ENCODE peak calls at places on chromosomes 2 and 18, in nine cellular contexts. L is nephron progenitor cell; B is mesenteric fat pad; U is DMS153; J is Right ventricle myocardium superior; N is endodermal cell; G is adipocyte; P is ACHN; X is stimulated activated CD4-positive, alpha-beta T cell treated with anti-CD3 and anti-CD28 coated beads, Interleukin-1b, Interleukin-23, amount 100 ng/mL, for 24 hours. S is an unnamed sample.

GRCh38 chr2:25808006-25808383 is 70.3 kb downstream of the ASXL2 start:
- DNase-seq in U (no peak), L (no peak), X (no peak), J (no peak), G (peak; percentile 23), N (no peak), P (no peak), B (no peak), S (no peak)

GRCh38 chr18:62164855-62165487 is 21.9 kb downstream of the PIGN start:
- DNase-seq in J (no peak), G (no peak), X (no peak), L (no peak), U (no peak), P (no peak), B (no peak), N (peak; percentile 56), S (no peak)

GRCh38 chr2:75099521-75099922 is 99.8 kb downstream of the TACR1 start:
- DNase-seq in G (no peak), L (no peak), J (no peak), X (no peak), U (no peak), N (no peak), P (no peak), B (no peak), S (no peak)

GRCh38 chr2:143936758-143937562 is 583.0 kb downstream of the ZEB2 start:
- DNase-seq in X (peak; percentile 12), P (peak; percentile 40), J (peak; percentile 56), N (peak; percentile 87), G (peak; percentile 73), B (no peak), L (peak; percentile 78), U (no peak), S (peak; percentile 64)

GRCh38 chr2:237882510-237883481 is 23.4 kb downstream of the RAMP1 start:
- DNase-seq in U (no peak), P (no peak), G (no peak), J (no peak), X (no peak), L (no peak), N (peak; percentile 31), B (no peak), S (no peak)

GRCh38 chr2:65605427-65606058 is 173.1 kb upstream of the SPRED2 start:
- DNase-seq in G (no peak), P (no peak), B (no peak), N (peak; percentile 41), J (no peak), X (no peak), L (no peak), U (no peak), S (no peak)

GRCh38 chr18:10526211-10526949 is 553 bp downstream of the NAPG start:
- DNase-seq in P (peak; percentile 53), J (peak; percentile 78), N (peak; percentile 83), U (no peak), B (no peak), L (peak; percentile 77), G (peak; percentile 77), X (peak; percentile 29), S (peak; percentile 35)

GRCh38 chr2:110125292-110125691 is 9.7 kb upstream of the MALL start:
- DNase-seq in G (peak; percentile 49), U (no peak), J (no peak), N (no peak), X (no peak), B (no peak), P (no peak), L (no peak), S (no peak)

GRCh38 chr2:10469955-10470568 is 21.9 kb upstream of the ODC1 start:
- DNase-seq in U (no peak), N (peak; percentile 45), P (no peak), G (no peak), L (no peak), X (no peak), J (no peak), B (no peak), S (no peak)

GRCh38 chr2:5521462-5521861 is 170.7 kb upstream of the SOX11 start:
- DNase-seq in L (no peak), U (no peak), P (no peak), N (no peak), X (no peak), B (no peak), G (no peak), J (peak; percentile 52), S (no peak)